ENCODE peak calls at places on chromosomes 4 and X, in eight cellular contexts. L is T-helper 22 cell, O is SW480, D is SK-N-DZ, U is heart right ventricle, T is cortex of kidney, G is activated T-helper 1 cell treated with Interleukin-2 at 50 U/mL for 16 hours, R is NCI-H1048. P is an unnamed sample.

GRCh38 chrX:150693782-150694574 is 782 bp downstream of the MTMR1 start:
- DNase-seq in L (peak; percentile 60), O (peak; percentile 76), D (peak; percentile 50), U (peak; percentile 29), T (no peak), G (peak; percentile 65), R (peak; percentile 4), P (peak; percentile 0)

GRCh38 chrX:19684265-19684664 is 169.0 kb upstream of the MAP3K15 start:
- DNase-seq in L (no peak), O (peak; percentile 69), D (no peak), U (no peak), T (no peak), G (no peak), R (no peak), P (no peak)

GRCh38 chr4:39365360-39365759 is 802 bp downstream of the RFC1 start:
- DNase-seq in L (no peak), O (no peak), D (no peak), U (no peak), T (no peak), G (no peak), R (no peak), P (no peak)

GRCh38 chrX:44507292-44507691 is 35.4 kb downstream of the FUNDC1 start:
- DNase-seq in L (no peak), O (no peak), D (no peak), U (no peak), T (no peak), G (no peak), R (no peak), P (no peak)

GRCh38 chr4:98510757-98511517 is 147.5 kb downstream of the TSPAN5 start:
- DNase-seq in L (no peak), O (no peak), D (no peak), U (no peak), T (no peak), G (no peak), R (no peak), P (no peak)

GRCh38 chrX:102651968-102652744 is 873 bp downstream of the GPRASP1 start:
- DNase-seq in L (peak; percentile 35), O (no peak), D (no peak), U (peak; percentile 43), T (no peak), G (peak; percentile 29), R (no peak), P (peak; percentile 23)

GRCh38 chrX:85379174-85379907 is at the start of gene POF1B:
- DNase-seq in L (no peak), O (peak; percentile 71), D (no peak), U (peak; percentile 3), T (no peak), G (no peak), R (no peak), P (no peak)

GRCh38 chrX:134246282-134246681 is 9.3 kb downstream of the CCDC160 start:
- DNase-seq in L (no peak), O (no peak), D (no peak), U (no peak), T (no peak), G (no peak), R (no peak), P (no peak)

GRCh38 chr4:26181616-26182015 is 139.2 kb upstream of the RBPJ start:
- DNase-seq in L (no peak), O (no peak), D (no peak), U (no peak), T (no peak), G (no peak), R (no peak), P (no peak)

GRCh38 chrX:13742397-13743176 is 8.0 kb downstream of the OFD1 start:
- DNase-seq in L (peak; percentile 14), O (no peak), D (no peak), U (no peak), T (no peak), G (no peak), R (no peak), P (no peak)

GRCh38 chr4:133839326-133839725 is 362.3 kb downstream of the PABPC4L start:
- DNase-seq in L (no peak), O (no peak), D (no peak), U (no peak), T (no peak), G (no peak), R (no peak), P (no peak)

GRCh38 chr4:54274264-54274663 is 45.2 kb downstream of the PDGFRA start:
- DNase-seq in L (no peak), O (no peak), D (no peak), U (no peak), T (no peak), G (no peak), R (no peak), P (no peak)

GRCh38 chrX:24133280-24133679 is 16.2 kb upstream of the ZFX start:
- DNase-seq in L (no peak), O (no peak), D (no peak), U (no peak), T (no peak), G (no peak), R (no peak), P (no peak)

GRCh38 chr4:140037353-140038030 is 116.5 kb downstream of the MAML3 start:
- DNase-seq in L (no peak), O (no peak), D (no peak), U (no peak), T (no peak), G (no peak), R (no peak), P (no peak)

GRCh38 chr4:174173360-174173759 is 110.1 kb downstream of the FBXO8 start:
- DNase-seq in L (no peak), O (no peak), D (no peak), U (no peak), T (no peak), G (no peak), R (no peak), P (no peak)

GRCh38 chr4:48727666-48728459 is 52.2 kb downstream of the FRYL start:
- DNase-seq in L (no peak), O (no peak), D (no peak), U (no peak), T (no peak), G (no peak), R (no peak), P (no peak)

GRCh38 chr4:67674098-67674497 is 26.9 kb downstream of the UBA6 start:
- DNase-seq in L (no peak), O (no peak), D (no peak), U (no peak), T (no peak), G (no peak), R (no peak), P (no peak)

GRCh38 chr4:37780444-37781133 is 45.9 kb upstream of the PGM2 start:
- DNase-seq in L (peak; percentile 9), O (no peak), D (no peak), U (peak; percentile 31), T (no peak), G (peak; percentile 37), R (no peak), P (no peak)

GRCh38 chrX:53940180-53940579 is 104.1 kb downstream of the PHF8 start:
- DNase-seq in L (no peak), O (no peak), D (no peak), U (no peak), T (no peak), G (no peak), R (no peak), P (no peak)

GRCh38 chr4:145703850-145704528 is 24.0 kb downstream of the C4orf51 start:
- DNase-seq in L (no peak), O (no peak), D (no peak), U (no peak), T (no peak), G (no peak), R (no peak), P (no peak)

GRCh38 chr4:145216532-145216931 is 36.1 kb upstream of the OTUD4 start:
- DNase-seq in L (no peak), O (peak; percentile 46), D (no peak), U (no peak), T (no peak), G (no peak), R (no peak), P (no peak)

GRCh38 chr4:140858897-140859296 is 102.7 kb upstream of the TBC1D9 start:
- DNase-seq in L (no peak), O (no peak), D (no peak), U (no peak), T (no peak), G (no peak), R (no peak), P (no peak)

P was measured in anterior cingulate cortex.